ENCODE peak calls at places on chromosomes 4 and X, in four cellular contexts. One of them, this sample, is unnamed.
A peak's percentile ranks its signal among the peaks of the same experiment; 100 is the strongest.

GRCh38 chr4:167826281-167826680 is 266.1 kb upstream of the ANXA10 start:
- DNase-seq in hepatocyte: no peak
- DNase-seq in psoas muscle: no peak
- DNase-seq in left ventricle myocardium inferior: no peak
- DNase-seq in this sample: no peak

GRCh38 chr4:8525383-8526120 is 54.6 kb upstream of the GPR78 start:
- DNase-seq in hepatocyte: no peak
- DNase-seq in psoas muscle: peak; percentile 35
- DNase-seq in left ventricle myocardium inferior: no peak
- DNase-seq in this sample: no peak

GRCh38 chrX:15983034-15983433 is 128.4 kb upstream of the AP1S2 start:
- DNase-seq in hepatocyte: no peak
- DNase-seq in psoas muscle: no peak
- DNase-seq in left ventricle myocardium inferior: no peak
- DNase-seq in this sample: no peak

GRCh38 chr4:54961357-54961975 is 163.9 kb downstream of the KDR start:
- DNase-seq in hepatocyte: peak; percentile 44
- DNase-seq in psoas muscle: no peak
- DNase-seq in left ventricle myocardium inferior: no peak
- DNase-seq in this sample: no peak

GRCh38 chrX:69961365-69962072 is 88.2 kb downstream of the AWAT2 start:
- DNase-seq in hepatocyte: no peak
- DNase-seq in psoas muscle: no peak
- DNase-seq in left ventricle myocardium inferior: no peak
- DNase-seq in this sample: no peak

GRCh38 chrX:136752796-136753195 is 27.9 kb downstream of the ARHGEF6 start:
- DNase-seq in hepatocyte: no peak
- DNase-seq in psoas muscle: peak; percentile 62
- DNase-seq in left ventricle myocardium inferior: no peak
- DNase-seq in this sample: no peak

GRCh38 chr4:2301221-2301642 is 39.3 kb upstream of the MXD4 start:
- DNase-seq in hepatocyte: no peak
- DNase-seq in psoas muscle: no peak
- DNase-seq in left ventricle myocardium inferior: no peak
- DNase-seq in this sample: no peak

GRCh38 chr4:170243662-170244288 is 154.0 kb upstream of the AADAT start:
- DNase-seq in hepatocyte: no peak
- DNase-seq in psoas muscle: no peak
- DNase-seq in left ventricle myocardium inferior: no peak
- DNase-seq in this sample: no peak

GRCh38 chr4:71222661-71223060 is 116.2 kb upstream of the SLC4A4 start:
- DNase-seq in hepatocyte: no peak
- DNase-seq in psoas muscle: no peak
- DNase-seq in left ventricle myocardium inferior: no peak
- DNase-seq in this sample: no peak

GRCh38 chr4:25022198-25022597 is 8.5 kb downstream of the LGI2 start:
- DNase-seq in hepatocyte: no peak
- DNase-seq in psoas muscle: no peak
- DNase-seq in left ventricle myocardium inferior: no peak
- DNase-seq in this sample: no peak

GRCh38 chrX:43661521-43662240 is 5.6 kb downstream of the MAOA start:
- DNase-seq in hepatocyte: no peak
- DNase-seq in psoas muscle: no peak
- DNase-seq in left ventricle myocardium inferior: no peak
- DNase-seq in this sample: no peak

GRCh38 chr4:41991916-41992767 is 1.8 kb downstream of the SLC30A9 start:
- DNase-seq in hepatocyte: peak; percentile 66
- DNase-seq in psoas muscle: no peak
- DNase-seq in left ventricle myocardium inferior: no peak
- DNase-seq in this sample: no peak

GRCh38 chr4:142778908-142779307 is 67.2 kb downstream of the INPP4B start:
- DNase-seq in hepatocyte: no peak
- DNase-seq in psoas muscle: no peak
- DNase-seq in left ventricle myocardium inferior: no peak
- DNase-seq in this sample: no peak

GRCh38 chrX:12974797-12975669 is at the start of gene TMSB4X:
- DNase-seq in hepatocyte: peak; percentile 95
- DNase-seq in psoas muscle: peak; percentile 89
- DNase-seq in left ventricle myocardium inferior: peak; percentile 83
- DNase-seq in this sample: peak; percentile 67

GRCh38 chr4:145821771-145822170 is 116.9 kb downstream of the ZNF827 start:
- DNase-seq in hepatocyte: no peak
- DNase-seq in psoas muscle: no peak
- DNase-seq in left ventricle myocardium inferior: no peak
- DNase-seq in this sample: no peak

GRCh38 chrX:56793533-56794320 is 64.7 kb downstream of the NBDY start:
- DNase-seq in hepatocyte: no peak
- DNase-seq in psoas muscle: peak; percentile 61
- DNase-seq in left ventricle myocardium inferior: no peak
- DNase-seq in this sample: no peak

GRCh38 chr4:1410491-1411325 is 4.5 kb upstream of the NKX1-1 start:
- DNase-seq in hepatocyte: peak; percentile 87
- DNase-seq in psoas muscle: peak; percentile 55
- DNase-seq in left ventricle myocardium inferior: peak; percentile 35
- DNase-seq in this sample: no peak

GRCh38 chr4:124018383-124019317 is 622.1 kb downstream of the SPRY1 start:
- DNase-seq in hepatocyte: peak; percentile 55
- DNase-seq in psoas muscle: peak; percentile 76
- DNase-seq in left ventricle myocardium inferior: peak; percentile 48
- DNase-seq in this sample: no peak

GRCh38 chrX:82070948-82071347 is 869.0 kb downstream of the SH3BGRL start:
- DNase-seq in hepatocyte: no peak
- DNase-seq in psoas muscle: no peak
- DNase-seq in left ventricle myocardium inferior: no peak
- DNase-seq in this sample: no peak
- H3K9me3 ChIP-seq in hepatocyte: peaks cover 4% of the 10 kb centered on the region
- H3K9me3 ChIP-seq in psoas muscle: no peaks in the 10 kb centered on the region
- H3K9me3 ChIP-seq in left ventricle myocardium inferior: no peaks in the 10 kb centered on the region
- H3K9me3 ChIP-seq in this sample: no peaks in the 10 kb centered on the region

GRCh38 chr4:78806943-78807458 is 30.9 kb downstream of the BMP2K start:
- DNase-seq in hepatocyte: no peak
- DNase-seq in psoas muscle: no peak
- DNase-seq in left ventricle myocardium inferior: no peak
- DNase-seq in this sample: no peak

GRCh38 chr4:78811034-78811433 is 34.9 kb downstream of the BMP2K start:
- DNase-seq in hepatocyte: no peak
- DNase-seq in psoas muscle: no peak
- DNase-seq in left ventricle myocardium inferior: no peak
- DNase-seq in this sample: no peak

GRCh38 chr4:78809928-78810835 is 34.0 kb downstream of the BMP2K start:
- DNase-seq in hepatocyte: peak; percentile 7
- DNase-seq in psoas muscle: no peak
- DNase-seq in left ventricle myocardium inferior: no peak
- DNase-seq in this sample: no peak

GRCh38 chr4:78809295-78809694 is 33.1 kb downstream of the BMP2K start:
- DNase-seq in hepatocyte: no peak
- DNase-seq in psoas muscle: no peak
- DNase-seq in left ventricle myocardium inferior: no peak
- DNase-seq in this sample: no peak
- H3K9me3 ChIP-seq in hepatocyte: peaks cover 8% of the 10 kb centered on the region
- H3K9me3 ChIP-seq in psoas muscle: peaks cover 9% of the 10 kb centered on the region
- H3K9me3 ChIP-seq in left ventricle myocardium inferior: peaks cover 32% of the 10 kb centered on the region
- H3K9me3 ChIP-seq in this sample: no peaks in the 10 kb centered on the region

GRCh38 chr4:79198886-79199591 is 126.8 kb downstream of the NAA11 start:
- DNase-seq in hepatocyte: no peak
- DNase-seq in psoas muscle: no peak
- DNase-seq in left ventricle myocardium inferior: no peak
- DNase-seq in this sample: no peak
- H3K9me3 ChIP-seq in hepatocyte: no peaks in the 10 kb centered on the region
- H3K9me3 ChIP-seq in psoas muscle: no peaks in the 10 kb centered on the region
- H3K9me3 ChIP-seq in left ventricle myocardium inferior: no peaks in the 10 kb centered on the region
- H3K9me3 ChIP-seq in this sample: no peaks in the 10 kb centered on the region

GRCh38 chr4:384311-385010 is 46.8 kb downstream of the ZNF141 start:
- DNase-seq in hepatocyte: no peak
- DNase-seq in psoas muscle: no peak
- DNase-seq in left ventricle myocardium inferior: no peak
- DNase-seq in this sample: no peak

GRCh38 chr4:386708-387105 is 49.1 kb downstream of the ZNF141 start:
- DNase-seq in hepatocyte: no peak
- DNase-seq in psoas muscle: no peak
- DNase-seq in left ventricle myocardium inferior: no peak
- DNase-seq in this sample: no peak

GRCh38 chr4:385934-386707 is 48.5 kb downstream of the ZNF141 start:
- DNase-seq in hepatocyte: no peak
- DNase-seq in psoas muscle: no peak
- DNase-seq in left ventricle myocardium inferior: no peak
- DNase-seq in this sample: no peak
- H3K9me3 ChIP-seq in hepatocyte: peaks cover 13% of the 10 kb centered on the region
- H3K9me3 ChIP-seq in psoas muscle: peaks cover 57% of the 10 kb centered on the region
- H3K9me3 ChIP-seq in left ventricle myocardium inferior: peaks cover 100% of the 10 kb centered on the region
- H3K9me3 ChIP-seq in this sample: peaks cover 26% of the 10 kb centered on the region

GRCh38 chrX:148555101-148555500 is 54.7 kb downstream of the AFF2 start:
- DNase-seq in hepatocyte: no peak
- DNase-seq in psoas muscle: no peak
- DNase-seq in left ventricle myocardium inferior: no peak
- DNase-seq in this sample: no peak

GRCh38 chrX:148552775-148553174 is 52.4 kb downstream of the AFF2 start:
- DNase-seq in hepatocyte: no peak
- DNase-seq in psoas muscle: no peak
- DNase-seq in left ventricle myocardium inferior: no peak
- DNase-seq in this sample: no peak

GRCh38 chrX:148556498-148556897 is 56.1 kb downstream of the AFF2 start:
- DNase-seq in hepatocyte: no peak
- DNase-seq in psoas muscle: no peak
- DNase-seq in left ventricle myocardium inferior: no peak
- DNase-seq in this sample: no peak
- H3K9me3 ChIP-seq in hepatocyte: no peaks in the 10 kb centered on the region
- H3K9me3 ChIP-seq in psoas muscle: no peaks in the 10 kb centered on the region
- H3K9me3 ChIP-seq in left ventricle myocardium inferior: no peaks in the 10 kb centered on the region
- H3K9me3 ChIP-seq in this sample: no peaks in the 10 kb centered on the region

DNA sequence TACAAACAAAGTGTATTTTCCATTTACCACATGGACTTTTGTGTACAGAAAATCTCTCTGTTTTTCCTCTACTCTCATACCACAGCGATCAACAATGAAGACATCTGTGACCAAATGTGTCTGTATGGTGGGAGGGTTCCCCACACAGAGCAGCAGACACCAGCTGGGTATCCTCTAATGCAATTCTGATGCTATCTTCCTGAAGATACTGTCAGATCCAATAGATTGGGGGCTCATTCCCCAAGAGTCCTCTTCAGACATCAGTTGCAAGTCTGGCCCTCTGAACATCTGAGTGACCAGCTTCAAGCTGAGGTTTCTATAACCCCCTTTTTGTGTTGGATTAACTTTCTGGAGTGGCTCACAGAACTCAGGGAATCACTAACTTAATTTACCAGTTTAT is 659.4 kb downstream of the CCSER1 start:
- DNase-seq in hepatocyte: no peak
- DNase-seq in psoas muscle: no peak
- DNase-seq in left ventricle myocardium inferior: no peak
- DNase-seq in this sample: no peak
- H3K9me3 ChIP-seq in hepatocyte: no peaks in the 10 kb centered on the region
- H3K9me3 ChIP-seq in psoas muscle: no peaks in the 10 kb centered on the region
- H3K9me3 ChIP-seq in left ventricle myocardium inferior: no peaks in the 10 kb centered on the region
- H3K9me3 ChIP-seq in this sample: no peaks in the 10 kb centered on the region